ENCODE peak calls at places on chromosomes 6 and 20, in six cellular contexts. X, R, E, I, T and Z are unnamed samples.

GRCh38 chr6:169965657-169966311 is 214.4 kb downstream of the ERMARD start:
- DNase-seq in R (no peak), X (no peak), I (no peak), T (no peak), E (no peak), Z (no peak)

GRCh38 chr6:76639941-76640340 is 567.5 kb upstream of the IMPG1 start:
- DNase-seq in I (no peak), E (no peak), T (no peak), X (no peak), R (no peak), Z (no peak)

GRCh38 chr20:62892348-62893304 is 31.0 kb upstream of the TCFL5 start:
- DNase-seq in E (no peak), X (no peak), T (no peak), R (no peak), I (peak; percentile 4), Z (no peak)

GRCh38 chr6:142323377-142323776 is 21.6 kb downstream of the ADGRG6 start:
- DNase-seq in I (no peak), E (no peak), X (no peak), T (no peak), R (no peak), Z (no peak)

GRCh38 chr6:137218473-137218916 is 690 bp downstream of the IFNGR1 start:
- DNase-seq in R (peak; percentile 79), E (no peak), T (no peak), X (peak; percentile 41), I (no peak), Z (peak; percentile 37)

GRCh38 chr20:3543901-3544507 is 73.2 kb downstream of the ATRN start:
- DNase-seq in I (no peak), E (no peak), T (no peak), R (no peak), X (no peak), Z (no peak)

GRCh38 chr6:108260126-108260808 is 573 bp downstream of the SNX3 start:
- DNase-seq in E (no peak), I (peak; percentile 32), R (peak; percentile 31), T (no peak), X (peak; percentile 17), Z (peak; percentile 48)

GRCh38 chr6:142685852-142686718 is 258.9 kb downstream of the HIVEP2 start:
- DNase-seq in X (no peak), I (no peak), E (no peak), R (no peak), T (no peak), Z (no peak)

GRCh38 chr6:15371151-15371550 is 125.3 kb downstream of the JARID2 start:
- DNase-seq in I (no peak), E (no peak), X (no peak), T (no peak), R (no peak), Z (no peak)

GRCh38 chr6:10373642-10374359 is 41.1 kb downstream of the TFAP2A start:
- DNase-seq in T (no peak), X (peak; percentile 59), R (no peak), I (no peak), E (no peak), Z (no peak)

GRCh38 chr6:116073765-116074450 is 13.2 kb upstream of the FRK start:
- DNase-seq in T (no peak), I (no peak), E (no peak), R (no peak), X (no peak), Z (no peak)

GRCh38 chr20:22905667-22906066 is 129.4 kb upstream of the SSTR4 start:
- DNase-seq in E (no peak), I (peak; percentile 40), T (no peak), X (no peak), R (no peak), Z (no peak)

GRCh38 chr6:130063806-130064205 is 45.4 kb downstream of the L3MBTL3 start:
- DNase-seq in I (no peak), T (no peak), E (no peak), X (no peak), R (no peak), Z (no peak)

GRCh38 chr6:81138236-81138635 is 614.2 kb downstream of the TENT5A start:
- DNase-seq in R (no peak), X (no peak), T (no peak), E (no peak), I (no peak), Z (no peak)

GRCh38 chr6:33862536-33862935 is 58.7 kb upstream of the MLN start:
- DNase-seq in I (no peak), E (no peak), R (no peak), X (no peak), T (no peak), Z (no peak)

GRCh38 chr6:28522594-28523557 is 2.8 kb upstream of the GPX5 start:
- DNase-seq in R (no peak), X (no peak), T (no peak), I (no peak), E (no peak), Z (no peak)

GRCh38 chr20:53162251-53162835 is 190.2 kb downstream of the TSHZ2 start:
- DNase-seq in X (peak; percentile 78), T (no peak), I (peak; percentile 29), R (no peak), E (no peak), Z (no peak)

GRCh38 chr6:2505624-2506023 is 245.1 kb downstream of the MYLK4 start:
- DNase-seq in T (no peak), X (no peak), R (no peak), E (no peak), I (no peak), Z (no peak)

GRCh38 chr6:51608932-51609331 is 478.5 kb downstream of the PKHD1 start:
- DNase-seq in X (no peak), R (no peak), I (no peak), T (no peak), E (no peak), Z (no peak)

GRCh38 chr6:5201271-5201670 is 59.5 kb downstream of the LYRM4 start:
- DNase-seq in T (no peak), E (no peak), R (no peak), I (no peak), X (no peak), Z (no peak)

GRCh38 chr6:45073771-45074170 is 254.4 kb upstream of the RUNX2 start:
- DNase-seq in T (no peak), I (no peak), E (no peak), X (no peak), R (no peak), Z (no peak)

GRCh38 chr6:51926125-51926524 is 161.3 kb downstream of the PKHD1 start:
- DNase-seq in R (no peak), X (no peak), T (no peak), I (no peak), E (no peak), Z (no peak)

GRCh38 chr6:69994251-69994650 is 127.9 kb downstream of the COL19A1 start:
- DNase-seq in T (no peak), E (no peak), I (no peak), X (no peak), R (no peak), Z (peak; percentile 12)

GRCh38 chr6:15283986-15284361 is 38.1 kb downstream of the JARID2 start:
- DNase-seq in X (no peak), E (no peak), I (no peak), R (no peak), T (no peak), Z (no peak)